ENCODE peak calls at places on chromosomes 16 and 17, in six cellular contexts. T, I, R, W, Q and C are unnamed samples.

GRCh38 chr16:30115238-30115637 is 1.9 kb upstream of the GDPD3 start:
- DNase-seq in W (no peak), I (no peak), R (no peak), T (no peak), Q (no peak), C (peak)

GRCh38 chr17:48153711-48154642 is 46.4 kb downstream of the SNX11 start:
- DNase-seq in W (peak), I (peak), Q (peak), R (peak), T (no peak), C (no peak)

GRCh38 chr16:80666378-80667257 is 125.8 kb downstream of the DYNLRB2 start:
- DNase-seq in W (peak), Q (no peak), I (peak), R (no peak), T (no peak), C (no peak)

GRCh38 chr16:2239231-2239675 is 3.0 kb downstream of the DNASE1L2 start:
- DNase-seq in I (no peak), W (no peak), T (no peak), R (no peak), Q (no peak), C (no peak)

GRCh38 chr17:40014375-40014980 is 762 bp upstream of the CSF3 start:
- DNase-seq in R (no peak), Q (peak), T (no peak), I (peak), W (no peak), C (peak)

GRCh38 chr17:58783380-58783779 is 27.7 kb downstream of the PPM1E start:
- DNase-seq in I (no peak), W (no peak), R (no peak), Q (no peak), T (no peak), C (no peak)

GRCh38 chr17:18896146-18896545 is 38.2 kb downstream of the PRPSAP2 start:
- DNase-seq in R (no peak), I (no peak), Q (no peak), W (no peak), T (no peak), C (no peak)

GRCh38 chr17:75079023-75079373 is 8.8 kb upstream of the SLC16A5 start:
- DNase-seq in T (no peak), Q (no peak), R (no peak), W (no peak), I (no peak), C (no peak)

GRCh38 chr16:66502020-66502913 is 47.7 kb downstream of the TK2 start:
- DNase-seq in I (no peak), W (no peak), R (no peak), T (no peak), Q (no peak), C (peak)

GRCh38 chr16:27214084-27214961 is 11.0 kb downstream of the KDM8 start:
- DNase-seq in I (no peak), T (no peak), W (no peak), R (no peak), Q (peak), C (no peak)

GRCh38 chr16:10039220-10040096 is 142.8 kb downstream of the GRIN2A start:
- DNase-seq in I (peak), T (no peak), Q (no peak), W (peak), R (peak), C (no peak)

GRCh38 chr16:69917739-69918138 is 33.4 kb upstream of the CLEC18A start:
- DNase-seq in Q (peak), T (no peak), W (peak), I (peak), R (peak), C (peak)

GRCh38 chr16:50814541-50814940 is 72.7 kb downstream of the CYLD start:
- DNase-seq in R (no peak), I (no peak), T (no peak), Q (no peak), W (no peak), C (no peak)

GRCh38 chr17:337866-338265 is 14.7 kb downstream of the RPH3AL start:
- DNase-seq in Q (no peak), T (no peak), W (no peak), I (no peak), R (no peak), C (no peak)

GRCh38 chr16:87874639-87875472 is 5.5 kb upstream of the SLC7A5 start:
- DNase-seq in T (no peak), Q (no peak), R (peak), W (no peak), I (peak), C (no peak)

GRCh38 chr16:84641643-84642358 is 6.5 kb upstream of the KLHL36 start:
- DNase-seq in I (no peak), R (no peak), T (no peak), Q (no peak), W (no peak), C (no peak)

GRCh38 chr16:46948548-46949166 is 24.8 kb downstream of the DNAJA2 start:
- DNase-seq in R (no peak), Q (no peak), T (no peak), I (no peak), W (no peak), C (no peak)

GRCh38 chr17:28093999-28094716 is 51.7 kb downstream of the NLK start:
- DNase-seq in W (no peak), Q (no peak), I (no peak), R (no peak), T (no peak), C (no peak)

GRCh38 chr17:42937712-42938596 is 26.3 kb downstream of the AARSD1 start:
- DNase-seq in R (peak), W (peak), I (peak), T (no peak), Q (peak), C (no peak)

GRCh38 chr17:17935321-17936271 is 36.6 kb downstream of the TOM1L2 start:
- DNase-seq in T (no peak), R (no peak), W (no peak), Q (no peak), I (peak), C (peak)

GRCh38 chr17:69972251-69972650 is 102.8 kb upstream of the KCNJ16 start:
- DNase-seq in T (no peak), R (no peak), I (no peak), Q (no peak), W (no peak), C (no peak)

GRCh38 chr17:28715217-28715616 is 2.5 kb downstream of the RAB34 start:
- DNase-seq in Q (no peak), W (no peak), T (no peak), I (no peak), R (no peak), C (no peak)

GRCh38 chr16:27969574-27969973 is 93.9 kb downstream of the GSG1L start:
- DNase-seq in Q (no peak), T (no peak), R (no peak), W (no peak), I (no peak), C (no peak)

GRCh38 chr16:19524356-19524865 is 669 bp downstream of the CCP110 start:
- DNase-seq in T (no peak), Q (no peak), W (no peak), I (no peak), R (peak), C (no peak)

GRCh38 chr16:5326395-5326794 is 228.8 kb upstream of the EEF2KMT start:
- DNase-seq in Q (no peak), I (no peak), W (no peak), T (no peak), R (no peak), C (no peak)

GRCh38 chr17:65403129-65403528 is 158.3 kb downstream of the AXIN2 start:
- DNase-seq in R (no peak), T (no peak), I (no peak), Q (no peak), W (no peak), C (no peak)

GRCh38 chr16:57304169-57305061 is 19.9 kb upstream of the PLLP start:
- DNase-seq in I (peak), T (no peak), R (no peak), Q (peak), W (no peak), C (peak)

GRCh38 chr16:5042574-5043171 is 8.9 kb upstream of the NAGPA start:
- DNase-seq in I (peak), R (peak), Q (no peak), T (no peak), W (peak), C (peak)

GRCh38 chr17:14904406-14904805 is 360.7 kb downstream of the PMP22 start:
- DNase-seq in W (no peak), I (no peak), T (no peak), R (no peak), Q (no peak), C (no peak)

GRCh38 chr17:7020894-7021664 is 1.8 kb upstream of the BCL6B start:
- DNase-seq in W (no peak), Q (no peak), I (no peak), T (no peak), R (no peak), C (no peak)

GRCh38 chr16:57623251-57624043 is 5.0 kb upstream of the ADGRG1 start:
- DNase-seq in R (peak), T (no peak), Q (peak), I (peak), W (peak), C (peak)

GRCh38 chr17:18102640-18103039 is 5.9 kb upstream of the MYO15A start:
- DNase-seq in Q (no peak), T (no peak), R (no peak), I (no peak), W (no peak), C (no peak)

GRCh38 chr16:87703835-87704375 is 61.9 kb downstream of the KLHDC4 start:
- DNase-seq in Q (no peak), W (no peak), R (no peak), I (no peak), T (no peak), C (no peak)

GRCh38 chr17:29149431-29150064 is 30.6 kb downstream of the MYO18A start:
- DNase-seq in R (no peak), I (no peak), T (no peak), W (no peak), Q (no peak), C (no peak)

GRCh38 chr16:84718-85452 is 6.9 kb downstream of the MPG start:
- DNase-seq in I (no peak), W (no peak), T (no peak), Q (no peak), R (no peak), C (no peak)

GRCh38 chr16:4574919-4575705 is 19.0 kb downstream of the C16orf96 start:
- DNase-seq in I (peak), R (peak), T (no peak), W (peak), Q (peak), C (no peak)

GRCh38 chr16:66459878-66460277 is 32.8 kb downstream of the BEAN1 start:
- DNase-seq in W (peak), Q (no peak), T (no peak), R (peak), I (peak), C (no peak)

GRCh38 chr17:40750391-40750790 is 4.7 kb downstream of the KRT25 start:
- DNase-seq in R (no peak), W (no peak), I (no peak), Q (no peak), T (no peak), C (no peak)

GRCh38 chr16:68298907-68299515 is 11.7 kb downstream of the SLC7A6OS start:
- DNase-seq in W (peak), I (peak), Q (no peak), T (no peak), R (no peak), C (no peak)

GRCh38 chr16:73150790-73151189 is 102.9 kb upstream of the ZFHX3 start:
- DNase-seq in R (no peak), W (no peak), Q (no peak), T (no peak), I (no peak), C (no peak)
- H3K27ac ChIP-seq in R (no peak), W (no peak), Q (no peak), T (no peak), I (no peak), C (no peak)

GRCh38 chr17:38960402-38960801 is 6.8 kb downstream of the FBXO47 start:
- DNase-seq in R (no peak), Q (no peak), I (no peak), W (no peak), T (no peak), C (no peak)

GRCh38 chr17:38958326-38958725 is 8.9 kb downstream of the FBXO47 start:
- DNase-seq in W (no peak), I (no peak), Q (no peak), R (no peak), T (no peak), C (no peak)

GRCh38 chr17:38958756-38959155 is 8.4 kb downstream of the FBXO47 start:
- DNase-seq in T (no peak), I (no peak), W (no peak), Q (no peak), R (no peak), C (no peak)

GRCh38 chr17:38959508-38959907 is 7.7 kb downstream of the FBXO47 start:
- DNase-seq in I (no peak), T (no peak), W (no peak), R (no peak), Q (no peak), C (no peak)
- H3K27ac ChIP-seq in I (no peak), T (no peak), W (no peak), R (no peak), Q (no peak), C (no peak)

DNA sequence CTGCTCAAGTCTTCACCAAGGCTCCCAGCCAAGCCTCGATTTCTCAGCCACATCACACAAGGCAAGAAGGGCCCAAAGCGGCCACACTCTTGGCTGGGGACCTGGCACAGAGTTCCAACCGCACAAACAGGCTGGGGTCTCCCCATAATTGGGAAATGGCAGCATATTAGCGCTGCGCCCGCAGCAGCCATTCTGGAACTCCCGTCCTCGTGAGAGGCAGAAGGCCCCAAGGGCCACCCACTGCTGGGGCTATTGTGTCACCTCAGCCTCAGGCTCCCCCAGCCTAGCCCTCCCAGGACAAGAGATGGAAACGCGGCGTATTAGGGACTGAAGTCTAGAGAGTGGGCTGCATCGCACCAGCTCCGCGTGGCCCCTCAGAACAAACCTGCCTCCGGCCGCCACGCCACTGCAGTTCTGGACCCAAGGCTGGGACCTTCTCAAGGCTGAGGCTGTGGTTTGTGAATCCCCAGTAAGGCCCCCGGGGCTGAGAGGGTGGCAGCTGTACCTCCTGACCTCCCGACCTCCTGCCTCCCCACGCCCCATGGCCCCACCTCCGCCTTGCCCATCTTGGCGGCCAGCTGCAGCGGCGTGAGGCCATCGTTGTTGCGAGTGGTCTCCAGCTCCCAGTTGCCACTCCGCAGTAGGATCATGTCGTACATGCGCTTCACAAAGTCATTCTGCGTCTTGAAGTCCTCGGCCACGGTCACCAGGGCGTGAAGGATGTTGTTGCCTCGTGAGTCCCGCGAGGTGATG is 25.3 kb downstream of the TRPV3 start:
- DNase-seq in Q (no peak), W (no peak), T (no peak), R (no peak), I (no peak), C (no peak)
- H3K27ac ChIP-seq in Q (no peak), W (no peak), T (no peak), R (no peak), I (no peak), C (no peak)

GRCh38 chr16:73187163-73187562 is 139.2 kb upstream of the ZFHX3 start:
- DNase-seq in Q (no peak), W (no peak), R (no peak), T (no peak), I (no peak), C (no peak)

GRCh38 chr16:73186752-73187151 is 138.8 kb upstream of the ZFHX3 start:
- DNase-seq in W (no peak), T (no peak), I (no peak), Q (no peak), R (no peak), C (no peak)

GRCh38 chr16:73191111-73192046 is 143.5 kb upstream of the ZFHX3 start:
- DNase-seq in T (no peak), R (no peak), W (no peak), Q (no peak), I (no peak), C (no peak)

GRCh38 chr16:73190688-73191087 is 142.8 kb upstream of the ZFHX3 start:
- DNase-seq in R (no peak), Q (no peak), T (no peak), W (no peak), I (no peak), C (no peak)

DNA sequence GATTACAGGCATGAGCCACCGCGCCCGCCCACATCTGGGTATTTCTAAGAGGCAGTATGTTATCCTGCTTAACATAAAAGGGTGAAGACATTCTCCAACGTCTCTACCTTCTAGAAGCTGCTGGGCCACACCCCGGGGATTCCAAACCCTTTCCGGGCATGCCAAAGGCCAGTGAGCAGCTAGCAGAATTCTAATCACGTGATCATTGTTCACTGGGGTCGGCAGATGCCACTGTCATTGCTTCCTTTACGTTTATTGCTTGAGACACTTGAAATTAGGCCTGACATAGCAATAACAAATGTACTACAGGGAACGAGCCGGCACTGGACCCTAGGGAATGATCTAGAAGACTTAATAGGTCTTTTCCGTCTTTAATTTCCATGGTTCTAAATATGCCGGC is 141.2 kb upstream of the ZFHX3 start:
- DNase-seq in Q (no peak), R (no peak), I (no peak), T (no peak), W (no peak), C (no peak)
- H3K27ac ChIP-seq in Q (no peak), R (no peak), I (no peak), T (no peak), W (no peak), C (no peak)

DNA sequence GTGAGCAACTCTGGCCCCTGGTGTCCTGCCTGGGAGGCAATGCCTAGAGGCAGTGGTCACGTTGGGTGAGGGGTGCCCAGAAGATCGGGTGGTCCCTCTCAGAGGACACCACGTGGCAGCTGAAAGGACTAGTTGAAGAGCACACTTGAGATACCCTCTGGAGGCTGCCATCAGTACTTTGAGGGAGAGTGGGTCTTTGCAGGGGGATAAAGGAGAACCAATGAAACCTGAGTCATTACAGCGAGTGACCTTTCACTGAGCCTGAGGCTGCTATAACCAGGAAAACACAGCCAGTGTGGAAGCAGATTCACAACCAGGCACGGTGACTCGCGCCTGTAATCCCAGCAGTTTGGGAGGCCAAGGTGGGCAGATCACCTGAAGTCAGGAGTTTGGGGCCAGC is 18.9 kb downstream of the CA4 start:
- DNase-seq in T (no peak), R (no peak), W (no peak), I (no peak), Q (no peak), C (no peak)
- H3K27ac ChIP-seq in T (no peak), R (no peak), W (no peak), I (no peak), Q (no peak), C (no peak)

GRCh38 chr16:24073321-24073720 is 182.8 kb upstream of the CACNG3 start:
- DNase-seq in R (no peak), T (no peak), W (no peak), I (no peak), Q (no peak), C (no peak)

GRCh38 chr16:24074574-24074973 is 181.6 kb upstream of the CACNG3 start:
- DNase-seq in T (no peak), Q (no peak), R (no peak), I (no peak), W (no peak), C (no peak)

GRCh38 chr16:24070851-24071250 is 185.3 kb upstream of the CACNG3 start:
- DNase-seq in W (peak), T (no peak), I (peak), R (peak), Q (peak), C (no peak)

GRCh38 chr16:24069036-24069590 is 187.0 kb upstream of the CACNG3 start:
- DNase-seq in I (no peak), W (no peak), Q (no peak), T (no peak), R (no peak), C (no peak)

GRCh38 chr16:24071990-24072389 is 184.1 kb upstream of the CACNG3 start:
- DNase-seq in Q (no peak), I (no peak), T (no peak), W (no peak), R (no peak), C (no peak)
- H3K27ac ChIP-seq in Q (no peak), I (no peak), T (no peak), W (no peak), R (no peak), C (no peak)

DNA sequence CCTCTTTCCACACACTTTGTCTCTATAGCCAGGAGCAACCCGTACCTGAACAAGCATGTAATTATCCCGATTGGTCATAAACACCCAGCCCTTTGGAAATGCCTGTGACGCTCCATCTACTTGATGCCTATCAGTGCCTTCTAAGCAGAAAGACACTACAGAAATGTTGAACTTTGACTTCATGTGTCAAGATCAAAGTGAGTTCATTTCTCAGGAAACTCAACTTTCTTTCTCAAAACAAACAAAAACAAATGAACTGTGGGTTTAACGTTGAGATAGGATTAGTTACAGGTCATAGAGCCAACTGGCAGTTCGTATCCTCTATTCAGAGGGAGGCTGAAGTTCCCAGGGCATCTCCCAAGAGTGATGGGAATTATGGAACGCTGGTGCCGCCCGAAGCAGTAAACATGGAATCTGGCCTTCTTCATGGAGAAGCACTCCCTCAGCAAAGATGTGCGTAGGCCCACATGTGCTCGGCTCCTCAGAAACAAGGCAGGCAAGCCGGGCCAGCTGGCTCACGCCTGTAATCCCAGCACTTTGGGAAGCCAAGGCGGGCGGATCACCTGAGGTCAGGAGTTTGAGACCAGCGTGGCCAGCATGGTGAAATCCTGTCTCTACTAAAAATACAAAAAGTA is 9.5 kb downstream of the SLC6A4 start:
- DNase-seq in W (no peak), T (no peak), I (no peak), Q (no peak), R (no peak), C (no peak)
- H3K27ac ChIP-seq in W (no peak), T (no peak), I (no peak), Q (no peak), R (no peak), C (no peak)